ENCODE peak calls at places on chromosomes 16 and 17, in five cellular contexts. L, F, C, H and W are unnamed samples.

GRCh38 chr17:80146121-80147034 is 550 bp downstream of the EIF4A3 start:
- DNase-seq in L (no peak), F (peak; percentile 72), C (no peak), H (no peak), W (peak; percentile 28)

GRCh38 chr17:65966311-65966710 is 225.6 kb downstream of the CEP112 start:
- DNase-seq in L (no peak), F (no peak), C (peak; percentile 16), H (no peak), W (no peak)

GRCh38 chr17:48737330-48738043 is 8.9 kb upstream of the HOXB13 start:
- DNase-seq in L (no peak), F (no peak), C (no peak), H (no peak), W (no peak)

GRCh38 chr17:76273923-76274558 is 8.9 kb downstream of the UBALD2 start:
- DNase-seq in L (no peak), F (no peak), C (no peak), H (no peak), W (no peak)

GRCh38 chr16:85172465-85173071 is 60.3 kb upstream of the CIBAR2 start:
- DNase-seq in L (no peak), F (peak; percentile 50), C (peak; percentile 49), H (no peak), W (peak; percentile 60)

GRCh38 chr17:44591223-44591622 is 33.9 kb downstream of the FZD2 start:
- DNase-seq in L (no peak), F (no peak), C (no peak), H (no peak), W (no peak)

GRCh38 chr17:81740395-81740961 is 28.4 kb downstream of the SLC25A10 start:
- DNase-seq in L (no peak), F (no peak), C (no peak), H (no peak), W (no peak)

GRCh38 chr16:2512920-2513404 is 790 bp upstream of the ATP6V0C start:
- DNase-seq in L (peak; percentile 43), F (peak; percentile 62), C (no peak), H (no peak), W (no peak)

GRCh38 chr17:57519199-57519598 is 225.9 kb downstream of the CCDC182 start:
- DNase-seq in L (no peak), F (no peak), C (peak; percentile 27), H (no peak), W (no peak)

GRCh38 chr17:69828087-69828486 is 246.9 kb upstream of the KCNJ16 start:
- DNase-seq in L (no peak), F (no peak), C (peak; percentile 50), H (no peak), W (no peak)

GRCh38 chr17:47956818-47957590 is 679 bp downstream of the PRR15L start:
- DNase-seq in L (no peak), F (no peak), C (no peak), H (peak; percentile 20), W (no peak)

GRCh38 chr17:33038740-33039139 is 47.1 kb downstream of the SPACA3 start:
- DNase-seq in L (peak; percentile 35), F (peak; percentile 26), C (peak; percentile 33), H (peak; percentile 41), W (peak; percentile 58)

GRCh38 chr16:84965428-84966149 is 45.7 kb downstream of the ZDHHC7 start:
- DNase-seq in L (no peak), F (no peak), C (no peak), H (no peak), W (no peak)

GRCh38 chr17:33501185-33501584 is 208.1 kb upstream of the ASIC2 start:
- DNase-seq in L (no peak), F (no peak), C (no peak), H (no peak), W (no peak)

GRCh38 chr16:69410285-69410990 is 14.0 kb upstream of the CYB5B start:
- DNase-seq in L (no peak), F (no peak), C (peak; percentile 78), H (no peak), W (no peak)

GRCh38 chr16:54342001-54342776 is 55.6 kb upstream of the IRX3 start:
- DNase-seq in L (no peak), F (no peak), C (peak; percentile 47), H (no peak), W (no peak)

GRCh38 chr17:28887871-28888471 is 9.6 kb downstream of the FLOT2 start:
- DNase-seq in L (no peak), F (no peak), C (no peak), H (no peak), W (no peak)

GRCh38 chr17:63881935-63882601 is at the start of gene GH2:
- DNase-seq in L (peak; percentile 28), F (peak; percentile 45), C (peak; percentile 28), H (peak; percentile 50), W (peak; percentile 52)

GRCh38 chr16:88597856-88598491 is 27.8 kb downstream of the ZC3H18 start:
- DNase-seq in L (no peak), F (no peak), C (no peak), H (no peak), W (no peak)

GRCh38 chr16:74226361-74226979 is 70.1 kb upstream of the PSMD7 start:
- DNase-seq in L (no peak), F (no peak), C (peak; percentile 74), H (no peak), W (peak; percentile 36)

GRCh38 chr16:11715246-11715947 is 27.3 kb downstream of the TXNDC11 start:
- DNase-seq in L (no peak), F (no peak), C (no peak), H (no peak), W (no peak)

GRCh38 chr17:75927286-75927922 is 13.4 kb downstream of the FBF1 start:
- DNase-seq in L (no peak), F (no peak), C (peak; percentile 15), H (peak; percentile 27), W (peak; percentile 25)

GRCh38 chr17:50589112-50589712 is 28.7 kb downstream of the CACNA1G start:
- DNase-seq in L (no peak), F (no peak), C (peak; percentile 15), H (no peak), W (peak; percentile 19)

GRCh38 chr16:3971261-3971660 is 90.7 kb upstream of the CREBBP start:
- DNase-seq in L (no peak), F (no peak), C (peak; percentile 91), H (no peak), W (peak; percentile 58)

GRCh38 chr16:25155553-25156460 is 44.3 kb downstream of the LCMT1 start:
- DNase-seq in L (no peak), F (no peak), C (no peak), H (no peak), W (no peak)

GRCh38 chr17:27762527-27763305 is 37.6 kb downstream of the NOS2 start:
- DNase-seq in L (no peak), F (no peak), C (peak; percentile 18), H (no peak), W (peak; percentile 74)

GRCh38 chr16:89484923-89485679 is 5.3 kb downstream of the ANKRD11 start:
- DNase-seq in L (no peak), F (no peak), C (no peak), H (peak; percentile 52), W (no peak)

GRCh38 chr17:38873646-38874380 is 4.0 kb downstream of the LASP1 start:
- DNase-seq in L (no peak), F (no peak), C (no peak), H (peak; percentile 56), W (no peak)

GRCh38 chr16:4377573-4378146 is 6.0 kb downstream of the VASN start:
- DNase-seq in L (no peak), F (no peak), C (no peak), H (no peak), W (no peak)

GRCh38 chr16:56353054-56353921 is 72.1 kb downstream of the AMFR start:
- DNase-seq in L (peak; percentile 6), F (peak; percentile 12), C (no peak), H (peak; percentile 6), W (no peak)

GRCh38 chr17:7284911-7285310 is 3.4 kb downstream of the SLC2A4 start:
- DNase-seq in L (no peak), F (no peak), C (no peak), H (no peak), W (no peak)

GRCh38 chr17:64491995-64492394 is 4.9 kb downstream of the POLG2 start:
- DNase-seq in L (no peak), F (no peak), C (peak; percentile 67), H (no peak), W (no peak)

GRCh38 chr16:11080999-11081630 is 136.8 kb downstream of the CLEC16A start:
- DNase-seq in L (no peak), F (no peak), C (no peak), H (no peak), W (no peak)

GRCh38 chr17:76137351-76138233 is 3.5 kb downstream of the FOXJ1 start:
- DNase-seq in L (no peak), F (no peak), C (no peak), H (no peak), W (peak; percentile 43)

GRCh38 chr17:13415877-13416416 is 185.8 kb downstream of the HS3ST3A1 start:
- DNase-seq in L (no peak), F (no peak), C (peak; percentile 94), H (peak; percentile 60), W (peak; percentile 13)

GRCh38 chr17:2406903-2407790 is 6.3 kb upstream of the MNT start:
- DNase-seq in L (peak; percentile 75), F (peak; percentile 23), C (peak; percentile 93), H (peak; percentile 91), W (no peak)

GRCh38 chr17:42518046-42518754 is 17.8 kb upstream of the NAGLU start:
- DNase-seq in L (peak; percentile 91), F (peak; percentile 83), C (peak; percentile 98), H (peak; percentile 87), W (no peak)
- H3K4me1 ChIP-seq in L (peaks cover 65% of the 10 kb centered on the region), F (peaks cover 69% of the 10 kb centered on the region), C (peaks cover 55% of the 10 kb centered on the region), H (peaks cover 66% of the 10 kb centered on the region), W (peaks cover 32% of the 10 kb centered on the region)

GRCh38 chr16:71425746-71426068 is 16.1 kb downstream of the TLE7 start:
- DNase-seq in L (no peak), F (no peak), C (no peak), H (no peak), W (no peak)

GRCh38 chr16:71423865-71424264 is 18.0 kb downstream of the TLE7 start:
- DNase-seq in L (no peak), F (no peak), C (no peak), H (no peak), W (no peak)

GRCh38 chr16:71423016-71423415 is 18.8 kb downstream of the TLE7 start:
- DNase-seq in L (no peak), F (no peak), C (no peak), H (no peak), W (no peak)

GRCh38 chr16:71424626-71425025 is 17.2 kb downstream of the TLE7 start:
- DNase-seq in L (no peak), F (no peak), C (no peak), H (no peak), W (no peak)

GRCh38 chr16:71421911-71422310 is 19.9 kb downstream of the TLE7 start:
- DNase-seq in L (no peak), F (no peak), C (no peak), H (peak; percentile 27), W (no peak)
- TF ChIP-seq CTCF in L (no peak), F (no peak), C (peak; percentile 33), H (peak; percentile 38), W (peak; percentile 41)

DNA sequence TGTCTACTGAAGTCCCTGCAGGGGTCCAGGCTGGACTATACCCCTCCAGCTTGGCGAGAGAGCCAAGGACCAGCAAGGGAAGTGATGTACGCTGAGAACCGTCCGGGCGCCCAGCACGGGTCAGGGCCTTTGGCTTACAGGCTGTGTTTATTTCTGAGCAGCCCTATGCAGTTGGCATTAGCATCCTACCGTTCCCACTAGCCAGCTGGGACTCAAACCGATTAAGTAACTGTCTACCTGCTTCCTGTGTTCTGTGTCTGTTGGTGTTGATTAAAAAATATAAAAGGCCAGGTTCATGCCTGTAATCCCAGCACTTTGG is 73.8 kb downstream of the CMIP start:
- DNase-seq in L (no peak), F (no peak), C (no peak), H (no peak), W (no peak)
- H3K27ac ChIP-seq in L (no peak overlapping the region), F (no peak overlapping the region), C (peak overlapping the region; percentile 54), H (no peak overlapping the region), W (no peak overlapping the region)

GRCh38 chr17:42409467-42410351 is 13.3 kb downstream of the CAVIN1 start:
- DNase-seq in L (peak; percentile 80), F (peak; percentile 56), C (peak; percentile 94), H (peak; percentile 49), W (no peak)
- H3K4me1 ChIP-seq in L (peaks cover 22% of the 10 kb centered on the region), F (peaks cover 42% of the 10 kb centered on the region), C (peaks cover 45% of the 10 kb centered on the region), H (peaks cover 64% of the 10 kb centered on the region), W (no peaks in the 10 kb centered on the region)